ENCODE peak calls at places on chromosomes 13 and 19, in ten cellular contexts. G, I, M, U, T, H, N, E, C and R are unnamed samples.
A peak's percentile ranks its signal among the peaks of the same experiment; 100 is the strongest.

GRCh38 chr13:46751811-46752635 is 44.9 kb downstream of the ESD start:
- DNase-seq in G (no peak), I (no peak), M (no peak), U (no peak), T (peak; percentile 14), H (peak; percentile 18), N (peak; percentile 12), E (no peak), C (no peak), R (no peak)

GRCh38 chr19:12789098-12789903 is 2.0 kb upstream of the JUNB start:
- DNase-seq in G (no peak), I (no peak), M (no peak), U (no peak), T (no peak), H (peak; percentile 85), N (no peak), E (no peak), C (no peak), R (no peak)

GRCh38 chr13:55517312-55517711 is 1623.4 kb upstream of the PRR20A start:
- DNase-seq in G (peak; percentile 6), I (no peak), M (peak; percentile 16), U (peak; percentile 77), T (peak; percentile 14), H (no peak), N (no peak), E (no peak), C (no peak), R (no peak)

GRCh38 chr19:1213391-1214286 is 8.1 kb downstream of the STK11 start:
- DNase-seq in G (peak; percentile 33), I (peak; percentile 71), M (no peak), U (no peak), T (no peak), H (peak; percentile 79), N (peak; percentile 80), E (peak; percentile 44), C (peak; percentile 61), R (peak; percentile 48)

GRCh38 chr13:27621116-27621365 is 651 bp upstream of the POLR1D start:
- DNase-seq in G (no peak), I (no peak), M (no peak), U (no peak), T (no peak), H (peak; percentile 66), N (no peak), E (no peak), C (no peak), R (no peak)

GRCh38 chr19:6038634-6039405 is 60.9 kb upstream of the RANBP3 start:
- DNase-seq in G (no peak), I (no peak), M (no peak), U (no peak), T (no peak), H (no peak), N (no peak), E (no peak), C (peak; percentile 19), R (no peak)

GRCh38 chr13:108915095-108915633 is 285.8 kb downstream of the MYO16 start:
- DNase-seq in G (no peak), I (peak; percentile 67), M (no peak), U (no peak), T (no peak), H (no peak), N (peak; percentile 63), E (no peak), C (no peak), R (no peak)

GRCh38 chr13:22423261-22423660 is 752.4 kb downstream of the FGF9 start:
- DNase-seq in G (no peak), I (no peak), M (no peak), U (no peak), T (no peak), H (no peak), N (peak; percentile 56), E (no peak), C (no peak), R (no peak)

GRCh38 chr13:44819245-44819644 is 170.0 kb downstream of the NUFIP1 start:
- DNase-seq in G (no peak), I (peak; percentile 73), M (no peak), U (peak; percentile 27), T (no peak), H (no peak), N (no peak), E (no peak), C (no peak), R (no peak)

GRCh38 chr13:113460064-113460555 is 6.8 kb upstream of the ADPRHL1 start:
- DNase-seq in G (no peak), I (no peak), M (no peak), U (no peak), T (peak; percentile 6), H (no peak), N (no peak), E (no peak), C (no peak), R (no peak)

GRCh38 chr13:112325941-112326645 is 50.1 kb upstream of the SPACA7 start:
- DNase-seq in G (no peak), I (no peak), M (no peak), U (peak; percentile 36), T (no peak), H (no peak), N (no peak), E (no peak), C (no peak), R (no peak)

GRCh38 chr19:11375143-11375948 is 880 bp downstream of the SWSAP1 start:
- DNase-seq in G (peak; percentile 66), I (no peak), M (no peak), U (peak; percentile 83), T (peak; percentile 54), H (peak; percentile 73), N (peak; percentile 65), E (peak; percentile 76), C (peak; percentile 65), R (peak; percentile 40)

GRCh38 chr13:78241278-78241919 is 322.8 kb upstream of the EDNRB start:
- DNase-seq in G (peak; percentile 66), I (peak; percentile 53), M (peak; percentile 62), U (peak; percentile 85), T (peak; percentile 41), H (peak; percentile 65), N (peak; percentile 21), E (no peak), C (no peak), R (peak; percentile 69)
- TF ChIP-seq CTCF in G (peak; percentile 75), I (peak; percentile 63), M (peak; percentile 81), U (peak; percentile 92), T (peak; percentile 54), H (no peak), N (peak; percentile 30), E (no peak), C (no peak), R (peak; percentile 80)

DNA sequence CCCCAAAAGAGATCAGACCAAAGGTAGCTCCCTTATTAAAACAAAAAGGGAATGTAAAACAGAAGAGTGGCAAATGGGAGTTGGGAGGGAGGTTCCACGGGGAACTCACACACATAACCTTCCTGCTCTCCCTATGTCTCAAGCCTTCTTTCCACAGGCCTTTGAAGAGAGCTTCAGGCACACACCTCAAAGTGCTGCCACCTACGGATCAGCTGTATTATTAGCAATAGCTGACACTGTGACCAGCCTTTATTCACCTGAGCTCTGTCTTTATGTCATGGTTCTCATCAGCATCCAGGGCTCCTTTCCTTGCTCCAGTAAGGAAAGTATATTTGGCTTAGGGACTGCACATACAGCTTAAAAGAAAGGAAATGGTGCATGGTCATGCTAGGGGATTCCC is 11.3 kb downstream of the ZNF571 start:
- DNase-seq in G (no peak), I (no peak), M (no peak), U (peak; percentile 55), T (peak; percentile 18), H (no peak), N (no peak), E (no peak), C (no peak), R (no peak)
- TF ChIP-seq CTCF in G (no peak), I (no peak), M (no peak), U (peak; percentile 67), T (peak; percentile 60), H (no peak), N (no peak), E (no peak), C (no peak), R (no peak)

GRCh38 chr13:48750588-48751383 is 97.1 kb downstream of the CYSLTR2 start:
- DNase-seq in G (no peak), I (peak; percentile 75), M (no peak), U (no peak), T (no peak), H (no peak), N (peak; percentile 83), E (peak; percentile 55), C (no peak), R (no peak)
- TF ChIP-seq CTCF in G (no peak), I (peak; percentile 26), M (no peak), U (no peak), T (no peak), H (no peak), N (no peak), E (peak; percentile 45), C (no peak), R (no peak)

GRCh38 chr19:30168760-30169159 is 203.4 kb upstream of the ZNF536 start:
- DNase-seq in G (no peak), I (no peak), M (no peak), U (no peak), T (no peak), H (no peak), N (no peak), E (no peak), C (peak; percentile 20), R (no peak)

GRCh38 chr19:30169196-30169900 is 202.8 kb upstream of the ZNF536 start:
- DNase-seq in G (no peak), I (no peak), M (no peak), U (no peak), T (no peak), H (no peak), N (no peak), E (no peak), C (peak; percentile 15), R (no peak)

GRCh38 chr19:30167206-30167903 is 204.8 kb upstream of the ZNF536 start:
- DNase-seq in G (no peak), I (no peak), M (no peak), U (no peak), T (no peak), H (no peak), N (no peak), E (no peak), C (peak; percentile 18), R (no peak)

GRCh38 chr19:30170081-30170480 is 202.1 kb upstream of the ZNF536 start:
- DNase-seq in G (no peak), I (no peak), M (no peak), U (no peak), T (no peak), H (no peak), N (no peak), E (no peak), C (no peak), R (no peak)

GRCh38 chr19:30167976-30168635 is 204.1 kb upstream of the ZNF536 start:
- DNase-seq in G (no peak), I (no peak), M (no peak), U (no peak), T (no peak), H (no peak), N (no peak), E (no peak), C (peak; percentile 7), R (no peak)
- TF ChIP-seq CTCF in G (no peak), I (no peak), M (no peak), U (no peak), T (no peak), H (no peak), N (no peak), E (no peak), C (no peak), R (no peak)